ENCODE peak calls at places on chromosomes 1 and 21, in six cellular contexts. A is PC-9, O is lower lobe of right lung, V is choroid plexus epithelial cell, C is progenitor cell of endocrine pancreas, G is lower leg skin. E is an unnamed sample.

GRCh38 chr1:154961497-154962237 is at the start of gene PYGO2:
- DNase-seq in O (peak), C (peak), G (peak), V (peak), A (peak), E (no peak)

GRCh38 chr1:234962340-234962989 is 166.2 kb downstream of the TOMM20 start:
- DNase-seq in A (peak), O (no peak), C (no peak), G (peak), V (peak), E (no peak)

GRCh38 chr1:76942549-76942948 is 75.3 kb downstream of the ST6GALNAC5 start:
- DNase-seq in O (no peak), G (no peak), V (peak), A (no peak), C (no peak), E (no peak)

GRCh38 chr1:1510912-1511532 is 940 bp upstream of the ATAD3A start:
- DNase-seq in G (no peak), O (no peak), V (peak), A (peak), C (no peak), E (no peak)

GRCh38 chr1:85818371-85818770 is 110.1 kb upstream of the ZNHIT6 start:
- DNase-seq in G (no peak), A (peak), C (no peak), O (no peak), V (peak), E (no peak)

GRCh38 chr21:26115346-26115745 is 55.2 kb downstream of the APP start:
- DNase-seq in C (no peak), A (peak), V (no peak), O (no peak), G (no peak), E (no peak)

GRCh38 chr21:37675202-37675801 is 241.0 kb downstream of the KCNJ6 start:
- DNase-seq in C (peak), G (no peak), O (peak), V (peak), A (no peak), E (no peak)

GRCh38 chr21:26140185-26140584 is 30.4 kb downstream of the APP start:
- DNase-seq in O (no peak), C (no peak), G (no peak), V (peak), A (peak), E (no peak)

GRCh38 chr1:107669996-107670395 is 295.0 kb downstream of the VAV3 start:
- DNase-seq in G (peak), O (peak), C (no peak), V (peak), A (no peak), E (no peak)

GRCh38 chr1:183330335-183330734 is 87.8 kb downstream of the NMNAT2 start:
- DNase-seq in V (no peak), C (no peak), A (no peak), G (no peak), O (no peak), E (no peak)

GRCh38 chr1:15919316-15919715 is 56.6 kb downstream of the ZBTB17 start:
- DNase-seq in G (no peak), A (peak), V (peak), C (no peak), O (no peak), E (no peak)

DNA sequence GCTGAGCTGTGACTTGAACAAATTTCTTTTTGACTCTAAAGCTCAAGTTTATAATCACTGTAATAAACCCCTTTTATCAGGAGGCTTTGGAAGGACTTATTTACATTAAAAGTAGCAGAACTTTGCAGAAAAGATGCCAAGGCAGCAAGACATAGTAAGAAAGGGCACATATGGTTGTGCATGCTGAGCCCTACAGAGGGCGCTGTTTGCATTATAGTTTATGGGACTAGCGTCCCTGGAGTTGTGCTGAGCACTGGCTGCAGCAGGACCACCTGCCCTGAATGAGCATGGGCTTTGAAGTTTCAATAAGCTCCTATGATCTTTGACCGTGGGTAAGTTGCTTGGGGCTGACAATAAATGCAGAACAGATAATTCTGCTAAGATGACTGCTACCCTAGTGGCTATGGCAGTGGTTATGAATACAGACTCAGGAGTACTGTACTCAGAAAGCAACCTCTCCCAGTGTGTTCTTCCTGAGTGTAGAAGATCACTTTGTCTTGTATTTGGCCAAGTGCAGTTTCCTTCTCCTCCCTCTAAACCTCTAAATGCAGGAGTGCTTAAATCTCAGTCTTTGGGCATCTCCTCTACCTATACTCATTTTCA is 45.4 kb upstream of the USP1 start:
- DNase-seq in C (no peak), A (no peak), G (no peak), O (no peak), V (no peak), E (no peak)
- TF ChIP-seq CTCF in C (peak), A (peak), G (no peak), O (peak), V (peak), E (no peak)

GRCh38 chr1:199549424-199549823 is 478.1 kb upstream of the NR5A2 start:
- DNase-seq in G (no peak), O (no peak), V (no peak), A (no peak), C (no peak), E (no peak)

GRCh38 chr1:199550384-199551067 is 477.0 kb upstream of the NR5A2 start:
- DNase-seq in A (no peak), G (no peak), C (no peak), O (no peak), V (peak), E (no peak)

GRCh38 chr1:199546323-199546722 is 481.2 kb upstream of the NR5A2 start:
- DNase-seq in G (no peak), A (no peak), C (no peak), V (no peak), O (no peak), E (no peak)

GRCh38 chr1:199545780-199546179 is 481.7 kb upstream of the NR5A2 start:
- DNase-seq in A (peak), G (no peak), C (no peak), O (no peak), V (peak), E (no peak)
- TF ChIP-seq CTCF in A (peak), G (no peak), C (peak), O (no peak), V (peak), E (no peak)

DNA sequence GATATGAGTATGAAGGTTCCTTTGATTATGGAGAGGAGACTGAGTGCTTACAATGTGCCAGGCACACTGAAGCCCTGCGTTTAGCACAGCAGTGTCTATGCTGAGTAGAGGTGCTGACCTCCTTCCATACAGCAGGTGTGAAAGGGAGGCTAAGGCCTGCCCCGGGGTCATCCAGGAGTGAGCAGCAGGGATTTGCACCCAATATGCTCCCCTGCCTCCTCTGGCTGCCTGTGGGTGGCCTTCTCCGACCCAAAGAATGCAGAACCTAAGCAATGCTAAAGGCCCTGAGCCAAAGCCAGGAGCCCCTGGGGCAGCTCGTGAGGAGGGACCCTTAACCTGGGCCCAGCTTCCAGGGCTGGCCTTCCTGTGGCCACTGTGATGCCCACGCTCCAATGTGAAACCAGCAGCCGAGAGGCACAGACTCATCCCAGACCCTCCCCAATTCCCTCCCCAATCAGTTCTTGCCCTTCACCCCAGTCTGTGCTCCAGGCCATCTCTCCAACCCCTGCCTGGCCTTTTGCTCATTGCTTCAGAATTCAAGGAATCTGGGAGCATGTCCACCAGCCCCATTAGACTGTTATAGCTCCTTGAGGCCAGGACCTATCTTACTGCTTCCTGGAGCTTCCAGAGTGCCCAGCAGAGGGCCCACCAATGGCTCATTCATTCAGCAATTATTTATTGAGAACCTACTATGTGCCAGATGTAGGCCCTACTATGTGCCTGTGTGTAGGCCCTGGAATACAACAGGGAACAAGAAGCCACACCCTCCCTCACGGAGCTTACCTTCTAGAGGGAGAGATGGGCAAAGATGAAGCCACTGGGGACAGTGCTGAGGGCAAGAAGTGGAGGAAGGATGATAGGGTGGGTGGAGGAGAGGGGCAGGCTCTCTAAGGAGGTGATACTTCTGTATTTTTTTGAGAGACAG is 53.3 kb downstream of the TAS1R2 start:
- DNase-seq in O (no peak), V (no peak), G (no peak), C (no peak), A (no peak), E (no peak)
- TF ChIP-seq CTCF in O (no peak), V (no peak), G (no peak), C (no peak), A (no peak), E (no peak)

DNA sequence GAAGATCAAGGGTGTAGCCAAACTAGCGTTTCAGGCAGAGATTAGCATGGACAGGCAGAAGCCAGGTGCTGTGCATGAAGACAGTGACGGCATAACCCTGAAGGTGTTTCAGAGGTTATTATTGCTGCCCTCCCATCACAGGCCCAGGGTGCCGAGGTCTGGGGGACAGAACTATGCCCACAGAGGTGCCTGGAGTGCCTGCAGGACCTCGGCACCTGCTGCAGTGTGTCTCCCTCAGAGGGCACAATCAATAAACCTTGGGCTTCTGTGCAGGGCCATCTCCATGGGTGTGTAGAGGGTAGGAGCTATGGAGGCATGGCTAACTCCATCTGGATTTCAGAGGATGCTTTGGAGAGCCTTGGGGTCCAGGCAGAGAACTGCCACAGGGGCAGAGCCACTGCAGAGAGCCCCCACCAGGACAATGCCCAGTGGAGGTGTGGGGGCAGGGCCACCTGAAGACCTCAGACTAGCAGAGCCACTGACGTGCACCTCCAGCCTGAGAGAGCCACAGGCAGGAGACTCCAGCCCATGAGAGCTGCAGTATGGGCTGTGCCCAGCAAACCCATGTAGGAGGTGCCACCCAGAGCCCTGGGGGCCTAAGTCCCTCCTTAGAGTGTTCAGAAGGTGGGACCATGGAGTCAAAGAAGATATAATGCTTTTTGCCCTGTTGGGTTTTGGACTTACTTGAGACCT is 5.7 kb upstream of the ABCG1 start:
- DNase-seq in V (no peak), O (no peak), G (no peak), C (no peak), A (no peak), E (no peak)
- TF ChIP-seq CTCF in V (no peak), O (no peak), G (no peak), C (no peak), A (no peak), E (no peak)

GRCh38 chr1:184385863-184386262 is 966 bp upstream of the C1orf21 start:
- DNase-seq in C (no peak), A (no peak), V (no peak), O (no peak), G (no peak), E (no peak)
- TF ChIP-seq CTCF in C (no peak), A (no peak), V (no peak), O (no peak), G (no peak), E (no peak)

DNA sequence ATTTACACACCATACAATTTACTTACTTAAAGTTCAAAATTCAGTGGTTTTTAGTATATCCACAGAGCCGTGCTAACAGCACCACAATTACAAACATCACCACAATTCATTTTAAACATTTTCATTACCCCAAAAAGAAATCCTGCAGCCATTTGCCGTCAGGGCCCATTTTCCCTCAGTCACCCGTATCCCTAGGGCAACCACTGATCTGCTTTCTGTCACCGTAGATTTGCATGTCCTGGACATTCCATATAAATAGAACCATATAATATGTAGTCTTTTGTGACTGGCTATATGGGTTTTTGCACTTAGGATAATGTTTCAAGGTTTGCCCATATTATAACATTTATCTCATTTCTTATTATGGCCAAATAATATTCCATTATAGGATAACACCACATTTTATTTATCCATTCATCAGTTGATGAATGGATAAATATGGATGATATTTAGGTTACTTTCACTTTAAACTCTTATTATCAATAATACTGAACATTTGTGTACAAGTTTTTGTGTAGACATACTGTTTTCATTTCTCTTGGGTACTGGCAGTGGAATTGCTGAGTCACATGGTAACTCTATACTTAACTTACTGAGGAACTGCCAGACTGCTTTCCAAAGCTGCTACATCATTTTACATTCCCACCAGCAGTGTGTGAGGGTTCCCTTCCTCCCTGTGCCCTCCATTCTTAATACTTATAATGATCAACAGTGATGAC is 68.9 kb downstream of the ST3GAL3 start:
- DNase-seq in C (no peak), G (no peak), O (no peak), A (peak), V (peak), E (no peak)
- TF ChIP-seq CTCF in C (no peak), G (no peak), O (no peak), A (no peak), V (peak), E (no peak)

GRCh38 chr1:196144588-196144987 is 463.7 kb downstream of the KCNT2 start:
- DNase-seq in G (no peak), C (no peak), O (no peak), V (no peak), A (no peak), E (no peak)

GRCh38 chr1:196142111-196142510 is 466.1 kb downstream of the KCNT2 start:
- DNase-seq in O (no peak), G (no peak), V (no peak), C (no peak), A (no peak), E (no peak)

GRCh38 chr1:196147530-196147929 is 460.7 kb downstream of the KCNT2 start:
- DNase-seq in O (no peak), A (no peak), C (no peak), G (no peak), V (no peak), E (no peak)

GRCh38 chr1:196148367-196148970 is 459.8 kb downstream of the KCNT2 start:
- DNase-seq in G (no peak), V (peak), O (no peak), C (no peak), A (no peak), E (no peak)

DNA sequence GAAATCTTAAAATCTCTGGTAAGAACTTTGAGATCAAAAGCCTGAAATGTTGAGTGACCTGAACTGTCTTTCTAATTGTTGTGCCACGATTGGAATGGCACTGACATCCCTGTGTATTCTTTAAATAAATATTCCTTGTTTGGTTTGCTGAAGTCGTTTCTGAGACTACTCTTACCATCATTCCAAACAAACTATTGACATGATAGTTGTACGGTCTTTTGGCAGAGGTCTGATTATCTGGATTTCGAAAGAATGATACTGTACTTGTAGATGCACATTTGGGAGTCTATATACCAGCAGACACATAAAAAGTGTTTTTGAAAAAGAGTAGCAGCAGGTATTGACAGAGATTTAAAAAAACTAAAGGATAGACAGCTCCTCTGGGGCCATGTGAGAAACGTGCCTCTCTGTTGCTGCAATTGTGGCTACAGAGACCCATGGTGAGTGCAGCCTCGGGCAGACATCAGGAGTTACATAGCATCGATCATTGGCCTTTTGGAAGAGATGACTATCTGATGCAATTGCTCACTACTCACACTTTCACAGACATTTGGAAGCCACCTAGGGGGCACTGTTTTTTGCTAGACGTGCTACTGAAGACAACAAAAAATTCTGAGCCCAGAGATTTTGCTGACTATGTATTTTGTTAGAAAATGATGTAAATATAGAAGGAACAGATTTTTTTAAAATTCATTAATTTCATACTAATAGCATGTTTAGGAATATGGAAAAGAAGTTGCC is 464.5 kb downstream of the KCNT2 start:
- DNase-seq in V (no peak), G (no peak), O (no peak), A (no peak), C (no peak), E (no peak)
- TF ChIP-seq CTCF in V (peak), G (no peak), O (no peak), A (no peak), C (no peak), E (no peak)

DNA sequence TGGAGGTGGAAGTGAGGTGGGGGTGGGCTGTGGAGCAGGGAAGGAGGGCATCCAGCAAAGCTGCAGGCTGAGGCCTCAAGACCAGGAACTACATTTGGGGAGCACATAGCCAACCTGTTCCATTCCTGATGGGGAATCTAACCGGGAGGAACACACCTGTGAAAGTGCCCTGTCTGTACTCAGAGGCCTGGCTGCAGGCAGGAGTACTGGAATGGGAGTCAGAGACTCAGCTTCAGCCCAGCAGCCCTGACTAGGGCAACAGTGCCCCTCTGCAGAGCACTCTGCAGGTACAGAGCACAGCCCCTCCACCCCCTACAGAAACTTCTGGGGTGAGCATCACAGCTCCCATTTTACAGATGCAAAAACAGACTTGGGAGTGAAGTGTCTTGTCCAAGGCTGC is 126.4 kb downstream of the DMRTB1 start:
- DNase-seq in O (no peak), A (no peak), V (no peak), C (no peak), G (no peak), E (no peak)
- TF ChIP-seq CTCF in O (no peak), A (no peak), V (no peak), C (no peak), G (no peak), E (no peak)

DNA sequence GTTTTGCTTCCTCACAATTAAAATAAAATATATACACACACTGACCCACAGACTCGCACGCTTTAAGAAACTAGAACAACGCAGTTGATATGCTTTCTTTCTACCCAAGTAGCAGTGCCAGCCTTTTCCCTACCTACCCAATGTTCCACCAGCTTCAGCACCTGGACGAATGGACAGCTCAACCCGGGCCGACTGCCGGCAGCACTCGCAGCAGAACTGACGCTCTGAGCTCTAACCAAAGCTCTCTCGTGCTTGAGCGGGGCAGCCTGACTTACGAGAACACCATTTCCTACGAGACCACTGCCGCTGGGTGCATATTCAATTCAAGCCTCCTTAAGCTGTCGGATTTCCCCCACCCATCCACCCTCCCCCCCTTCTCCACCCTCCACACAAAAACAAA is 127.4 kb upstream of the DPYD start:
- DNase-seq in G (peak), C (peak), O (peak), A (no peak), V (peak), E (peak)
- TF ChIP-seq CTCF in G (no peak), C (peak), O (no peak), A (no peak), V (peak), E (no peak)

E was measured in omental fat pad.